ENCODE peak calls at places on chromosomes 12 and 14, in five cellular contexts. E is B cell; I is NCI-H774; B is stimulated activated CD8-positive, alpha-beta memory T cell treated with anti-CD3 and anti-CD28 coated beads, Interleukin-2, amount 100 ng/mL, for 48 hours; O is left lung. P is an unnamed sample.

GRCh38 chr12:23803547-23803946 is 145.9 kb downstream of the SOX5 start:
- DNase-seq in E (no peak), O (no peak), B (no peak), I (no peak), P (no peak)

GRCh38 chr14:28577711-28578131 is 188.9 kb upstream of the FOXG1 start:
- DNase-seq in I (no peak), E (no peak), B (no peak), O (no peak), P (no peak)

GRCh38 chr14:62307844-62308243 is 545.6 kb downstream of the SNAPC1 start:
- DNase-seq in I (no peak), B (no peak), E (no peak), O (no peak), P (no peak)

GRCh38 chr14:104361101-104361591 is 218.4 kb upstream of the C14orf180 start:
- DNase-seq in B (no peak), I (no peak), O (peak; percentile 19), E (no peak), P (no peak)

GRCh38 chr12:33588082-33588712 is 148.6 kb upstream of the SYT10 start:
- DNase-seq in O (no peak), B (no peak), E (no peak), I (no peak), P (peak; percentile 77)

GRCh38 chr12:57834086-57834876 is 12.2 kb downstream of the CTDSP2 start:
- DNase-seq in O (no peak), I (no peak), B (no peak), E (no peak), P (no peak)

GRCh38 chr14:104181761-104182530 is 43.6 kb downstream of the KIF26A start:
- DNase-seq in B (no peak), I (no peak), E (no peak), O (no peak), P (no peak)

GRCh38 chr12:1171657-1172056 is 180.6 kb downstream of the ERC1 start:
- DNase-seq in I (peak; percentile 72), E (no peak), O (no peak), B (no peak), P (no peak)

GRCh38 chr14:69117020-69117767 is 35.7 kb downstream of the DCAF5 start:
- DNase-seq in B (no peak), I (no peak), O (no peak), E (no peak), P (no peak)

GRCh38 chr12:79183946-79184345 is 319.4 kb downstream of the SYT1 start:
- DNase-seq in I (no peak), O (no peak), B (no peak), E (no peak), P (no peak)

P was measured in NT2/D1.